ENCODE peak calls at places on chromosome 14, in four cellular contexts. One of them, this sample, is unnamed.

GRCh38 chr14:47539065-47539464 is 136.3 kb downstream of the MDGA2 start:
- DNase-seq in small intestine: no peak
- DNase-seq in heart right ventricle: no peak
- DNase-seq in ovary: no peak
- DNase-seq in this sample: no peak

GRCh38 chr14:50061664-50062437 is 54.5 kb downstream of the VCPKMT start:
- DNase-seq in small intestine: peak
- DNase-seq in heart right ventricle: no peak
- DNase-seq in ovary: no peak
- DNase-seq in this sample: no peak

GRCh38 chr14:102857444-102857843 is 65.0 kb upstream of the AMN start:
- DNase-seq in small intestine: no peak
- DNase-seq in heart right ventricle: no peak
- DNase-seq in ovary: no peak
- DNase-seq in this sample: no peak

GRCh38 chr14:52304248-52304904 is 9.7 kb upstream of the PTGER2 start:
- DNase-seq in small intestine: no peak
- DNase-seq in heart right ventricle: no peak
- DNase-seq in ovary: no peak
- DNase-seq in this sample: no peak

GRCh38 chr14:68297871-68298468 is 478.4 kb downstream of the RAD51B start:
- DNase-seq in small intestine: no peak
- DNase-seq in heart right ventricle: no peak
- DNase-seq in ovary: no peak
- DNase-seq in this sample: no peak

GRCh38 chr14:72060917-72061316 is 128.7 kb downstream of the RGS6 start:
- DNase-seq in small intestine: no peak
- DNase-seq in heart right ventricle: no peak
- DNase-seq in ovary: no peak
- DNase-seq in this sample: no peak

GRCh38 chr14:20624495-20625070 is 16.9 kb downstream of the OR6S1 start:
- DNase-seq in small intestine: peak
- DNase-seq in heart right ventricle: peak
- DNase-seq in ovary: peak
- DNase-seq in this sample: no peak

GRCh38 chr14:68703093-68703492 is 89.8 kb downstream of the ZFP36L1 start:
- DNase-seq in small intestine: peak
- DNase-seq in heart right ventricle: no peak
- DNase-seq in ovary: no peak
- DNase-seq in this sample: no peak

GRCh38 chr14:92565040-92565717 is 51.6 kb downstream of the RIN3 start:
- DNase-seq in small intestine: no peak
- DNase-seq in heart right ventricle: no peak
- DNase-seq in ovary: no peak
- DNase-seq in this sample: no peak
- H3K27ac ChIP-seq in small intestine: no peak
- H3K27ac ChIP-seq in heart right ventricle: no peak
- H3K27ac ChIP-seq in ovary: no peak
- H3K27ac ChIP-seq in this sample: peak

GRCh38 chr14:104647467-104648063 is 41.9 kb upstream of the INF2 start:
- DNase-seq in small intestine: no peak
- DNase-seq in heart right ventricle: no peak
- DNase-seq in ovary: no peak
- DNase-seq in this sample: no peak

GRCh38 chr14:104651876-104652260 is 37.5 kb upstream of the INF2 start:
- DNase-seq in small intestine: no peak
- DNase-seq in heart right ventricle: no peak
- DNase-seq in ovary: no peak
- DNase-seq in this sample: no peak

GRCh38 chr14:104652386-104652785 is 37.0 kb upstream of the INF2 start:
- DNase-seq in small intestine: no peak
- DNase-seq in heart right ventricle: no peak
- DNase-seq in ovary: no peak
- DNase-seq in this sample: no peak

GRCh38 chr14:104650981-104651875 is 38.2 kb upstream of the INF2 start:
- DNase-seq in small intestine: no peak
- DNase-seq in heart right ventricle: no peak
- DNase-seq in ovary: no peak
- DNase-seq in this sample: no peak

DNA sequence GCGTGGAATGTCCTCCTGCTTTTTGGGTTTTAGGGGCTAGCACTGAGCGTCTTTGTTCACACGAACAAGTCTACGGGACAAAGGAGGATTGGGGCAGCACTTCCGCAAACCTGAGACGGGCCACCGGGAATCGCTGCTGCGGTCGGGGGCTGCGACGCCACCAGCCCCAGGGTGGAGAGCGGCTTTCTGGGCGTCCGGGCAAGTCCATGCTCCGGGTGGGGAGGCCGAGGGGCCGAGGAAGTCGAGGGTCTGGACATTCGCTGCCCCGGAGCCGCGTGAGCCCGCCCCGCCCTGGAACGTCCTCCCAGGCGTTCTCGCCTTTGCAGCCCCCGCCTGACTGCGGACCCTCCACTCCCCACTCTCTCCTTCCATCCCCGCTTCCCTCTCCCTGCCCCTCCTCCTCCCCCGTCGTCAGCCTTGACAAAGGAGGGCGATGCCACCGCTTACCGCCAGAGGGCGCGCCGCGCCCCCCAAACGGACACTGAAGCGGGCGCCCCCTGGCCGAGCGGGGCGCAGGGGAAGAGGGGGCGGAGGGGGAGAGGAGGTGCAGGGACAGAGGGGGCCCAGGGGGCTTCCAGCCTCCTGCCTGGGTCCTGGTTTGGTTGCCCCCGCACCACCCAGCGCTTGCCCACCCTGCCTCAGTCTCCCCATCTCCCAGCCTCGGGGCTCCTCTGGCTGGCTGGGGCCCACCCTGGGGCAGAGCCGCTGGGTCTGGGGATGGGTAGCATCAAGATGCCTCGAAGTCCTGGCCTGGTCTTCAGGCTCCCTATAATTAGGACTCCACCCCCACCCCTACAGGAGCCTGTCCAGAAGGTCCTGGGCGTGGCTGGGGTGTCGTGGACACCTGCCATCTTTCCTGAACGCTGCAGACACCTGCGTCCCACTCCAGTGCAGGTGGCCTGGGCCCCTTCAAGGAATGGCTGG is 39.1 kb upstream of the INF2 start:
- DNase-seq in small intestine: peak
- DNase-seq in heart right ventricle: peak
- DNase-seq in ovary: peak
- DNase-seq in this sample: no peak
- H3K4me3 ChIP-seq in small intestine: no peak
- H3K4me3 ChIP-seq in heart right ventricle: peak
- H3K4me3 ChIP-seq in ovary: peak
- H3K4me3 ChIP-seq in this sample: peak

DNA sequence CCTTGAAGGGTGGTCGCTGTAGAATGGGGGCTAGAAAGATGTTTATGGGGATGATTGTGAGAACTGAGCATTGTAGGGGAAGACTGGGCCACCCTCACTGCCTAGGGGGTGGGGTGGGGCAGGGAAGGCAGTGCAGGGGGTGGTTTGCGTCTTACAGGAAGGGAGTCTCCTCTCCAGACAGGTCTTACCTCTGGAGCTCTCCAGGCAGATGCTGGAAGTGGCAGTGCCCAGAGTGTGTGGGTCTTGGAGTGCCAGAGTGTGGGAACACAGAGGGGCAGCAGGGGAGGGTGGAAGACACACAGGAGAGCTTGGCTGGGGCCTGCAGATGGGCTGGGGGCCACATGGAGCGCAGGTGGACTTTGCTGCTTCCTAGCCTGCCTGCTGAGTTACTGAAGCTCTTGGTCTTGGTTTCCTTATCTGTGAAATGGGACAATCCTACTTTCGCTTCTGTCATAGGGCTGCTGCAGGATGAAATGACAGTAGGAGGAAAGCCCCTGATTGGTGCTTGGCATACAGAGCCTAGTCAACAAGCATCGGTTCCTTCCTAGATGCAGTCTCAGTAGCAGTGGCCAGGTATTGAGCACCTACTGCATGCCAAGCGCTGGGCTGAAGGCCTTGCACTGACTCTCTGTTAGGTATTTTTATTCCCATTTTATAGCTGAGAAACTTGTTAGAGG is 118.3 kb downstream of the SLC25A47 start:
- DNase-seq in small intestine: no peak
- DNase-seq in heart right ventricle: no peak
- DNase-seq in ovary: no peak
- DNase-seq in this sample: no peak
- H3K27ac ChIP-seq in small intestine: peak
- H3K27ac ChIP-seq in heart right ventricle: no peak
- H3K27ac ChIP-seq in ovary: no peak
- H3K27ac ChIP-seq in this sample: no peak

GRCh38 chr14:55611859-55612258 is 31.9 kb downstream of the KTN1 start:
- DNase-seq in small intestine: no peak
- DNase-seq in heart right ventricle: no peak
- DNase-seq in ovary: no peak
- DNase-seq in this sample: no peak
- H3K4me3 ChIP-seq in small intestine: no peak
- H3K4me3 ChIP-seq in heart right ventricle: no peak
- H3K4me3 ChIP-seq in ovary: no peak
- H3K4me3 ChIP-seq in this sample: no peak

GRCh38 chr14:75513911-75514672 is 8.2 kb upstream of the BATF start:
- DNase-seq in small intestine: no peak
- DNase-seq in heart right ventricle: no peak
- DNase-seq in ovary: no peak
- DNase-seq in this sample: no peak
- H3K27ac ChIP-seq in small intestine: no peak
- H3K27ac ChIP-seq in heart right ventricle: no peak
- H3K27ac ChIP-seq in ovary: no peak
- H3K27ac ChIP-seq in this sample: no peak

DNA sequence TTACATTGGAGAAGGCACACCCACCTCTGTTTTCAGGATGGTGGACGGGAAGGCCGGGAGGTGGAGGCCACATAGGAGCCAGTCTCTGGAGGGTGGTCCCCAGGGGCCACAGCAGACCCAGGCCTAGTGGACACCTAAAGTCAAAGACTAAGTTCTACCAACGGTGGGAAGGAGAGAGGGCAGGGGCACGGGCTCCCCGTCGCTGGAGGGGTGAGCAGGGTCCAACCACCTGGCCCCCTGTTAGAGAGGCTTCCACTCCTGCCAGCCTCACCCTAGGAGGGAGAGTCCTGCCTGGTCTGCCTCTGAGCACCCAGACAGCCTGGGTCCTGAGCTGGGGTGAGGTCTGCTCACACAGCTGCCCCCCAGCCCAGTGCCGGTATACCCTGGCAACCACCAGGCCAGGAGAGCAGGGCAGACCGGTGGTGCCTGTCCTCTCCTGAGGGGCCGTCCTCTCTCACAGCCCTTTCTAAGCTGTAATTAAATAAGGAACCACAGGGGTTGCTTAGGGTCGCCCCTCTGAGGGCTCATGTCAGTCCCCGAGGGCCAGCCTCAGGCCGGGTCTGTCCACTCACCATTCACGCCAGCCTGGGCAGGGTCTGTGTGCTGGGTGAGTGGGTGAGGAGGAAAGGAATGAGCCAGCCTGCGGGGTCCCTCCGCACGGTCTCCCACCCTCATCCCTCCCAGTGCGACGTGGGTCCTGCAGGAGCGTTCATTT is 2.3 kb downstream of the INF2 start:
- DNase-seq in small intestine: no peak
- DNase-seq in heart right ventricle: no peak
- DNase-seq in ovary: no peak
- DNase-seq in this sample: no peak
- H3K4me3 ChIP-seq in small intestine: no peak
- H3K4me3 ChIP-seq in heart right ventricle: no peak
- H3K4me3 ChIP-seq in ovary: no peak
- H3K4me3 ChIP-seq in this sample: peak

GRCh38 chr14:104593710-104594121 is 10.9 kb downstream of the TMEM179 start:
- DNase-seq in small intestine: peak
- DNase-seq in heart right ventricle: no peak
- DNase-seq in ovary: no peak
- DNase-seq in this sample: no peak

GRCh38 chr14:104594310-104595046 is 10.1 kb downstream of the TMEM179 start:
- DNase-seq in small intestine: no peak
- DNase-seq in heart right ventricle: no peak
- DNase-seq in ovary: no peak
- DNase-seq in this sample: no peak

GRCh38 chr14:104592785-104593184 is 11.8 kb downstream of the TMEM179 start:
- DNase-seq in small intestine: no peak
- DNase-seq in heart right ventricle: no peak
- DNase-seq in ovary: no peak
- DNase-seq in this sample: no peak

GRCh38 chr14:104592292-104592672 is 12.3 kb downstream of the TMEM179 start:
- DNase-seq in small intestine: no peak
- DNase-seq in heart right ventricle: no peak
- DNase-seq in ovary: no peak
- DNase-seq in this sample: no peak

GRCh38 chr14:104593241-104593701 is 11.3 kb downstream of the TMEM179 start:
- DNase-seq in small intestine: no peak
- DNase-seq in heart right ventricle: no peak
- DNase-seq in ovary: no peak
- DNase-seq in this sample: no peak
- H3K27ac ChIP-seq in small intestine: no peak
- H3K27ac ChIP-seq in heart right ventricle: no peak
- H3K27ac ChIP-seq in ovary: no peak
- H3K27ac ChIP-seq in this sample: no peak

This sample was measured in thoracic aorta.